ENCODE peak calls at places on chromosomes 3 and 15, in four cellular contexts. One of them, this sample, is unnamed. For H3K36me3, the result is how much of the 10 kb centered on the place peaks cover.

GRCh38 chr3:43738305-43738704 is 47.6 kb downstream of the ABHD5 start:
- DNase-seq in breast epithelium: no peak
- DNase-seq in brain microvascular endothelial cell: no peak
- DNase-seq in bronchial epithelial cell: no peak
- DNase-seq in this sample: no peak

GRCh38 chr3:58214484-58215316 is 3.9 kb upstream of the DNASE1L3 start:
- DNase-seq in breast epithelium: peak
- DNase-seq in brain microvascular endothelial cell: peak
- DNase-seq in bronchial epithelial cell: peak
- DNase-seq in this sample: no peak

GRCh38 chr15:36191459-36191858 is 388.0 kb upstream of the CDIN1 start:
- DNase-seq in breast epithelium: no peak
- DNase-seq in brain microvascular endothelial cell: no peak
- DNase-seq in bronchial epithelial cell: no peak
- DNase-seq in this sample: no peak

GRCh38 chr3:37793889-37794591 is 67.6 kb upstream of the CTDSPL start:
- DNase-seq in breast epithelium: no peak
- DNase-seq in brain microvascular endothelial cell: no peak
- DNase-seq in bronchial epithelial cell: no peak
- DNase-seq in this sample: no peak

GRCh38 chr15:58491499-58492202 is 59.9 kb downstream of the LIPC start:
- DNase-seq in breast epithelium: peak
- DNase-seq in brain microvascular endothelial cell: no peak
- DNase-seq in bronchial epithelial cell: no peak
- DNase-seq in this sample: no peak

GRCh38 chr3:133444071-133444774 is 44.4 kb downstream of the BFSP2 start:
- DNase-seq in breast epithelium: no peak
- DNase-seq in brain microvascular endothelial cell: peak
- DNase-seq in bronchial epithelial cell: peak
- DNase-seq in this sample: no peak

GRCh38 chr3:193944161-193944884 is 191.6 kb upstream of the HES1 start:
- DNase-seq in breast epithelium: no peak
- DNase-seq in brain microvascular endothelial cell: no peak
- DNase-seq in bronchial epithelial cell: peak
- DNase-seq in this sample: no peak

GRCh38 chr3:175777495-175777894 is 918.4 kb downstream of the NAALADL2 start:
- DNase-seq in breast epithelium: no peak
- DNase-seq in brain microvascular endothelial cell: no peak
- DNase-seq in bronchial epithelial cell: no peak
- DNase-seq in this sample: no peak

GRCh38 chr3:112773864-112774263 is 72.8 kb downstream of the CD200R1L start:
- DNase-seq in breast epithelium: peak
- DNase-seq in brain microvascular endothelial cell: no peak
- DNase-seq in bronchial epithelial cell: peak
- DNase-seq in this sample: no peak

GRCh38 chr3:28575748-28576589 is 227.3 kb upstream of the AZI2 start:
- DNase-seq in breast epithelium: no peak
- DNase-seq in brain microvascular endothelial cell: no peak
- DNase-seq in bronchial epithelial cell: no peak
- DNase-seq in this sample: no peak

GRCh38 chr15:25170781-25171110 is 216.0 kb downstream of the SNRPN start:
- DNase-seq in breast epithelium: peak
- DNase-seq in brain microvascular endothelial cell: no peak
- DNase-seq in bronchial epithelial cell: no peak
- DNase-seq in this sample: no peak

GRCh38 chr3:55487376-55488241 is 503 bp upstream of the WNT5A start:
- DNase-seq in breast epithelium: peak
- DNase-seq in brain microvascular endothelial cell: peak
- DNase-seq in bronchial epithelial cell: no peak
- DNase-seq in this sample: no peak

DNA sequence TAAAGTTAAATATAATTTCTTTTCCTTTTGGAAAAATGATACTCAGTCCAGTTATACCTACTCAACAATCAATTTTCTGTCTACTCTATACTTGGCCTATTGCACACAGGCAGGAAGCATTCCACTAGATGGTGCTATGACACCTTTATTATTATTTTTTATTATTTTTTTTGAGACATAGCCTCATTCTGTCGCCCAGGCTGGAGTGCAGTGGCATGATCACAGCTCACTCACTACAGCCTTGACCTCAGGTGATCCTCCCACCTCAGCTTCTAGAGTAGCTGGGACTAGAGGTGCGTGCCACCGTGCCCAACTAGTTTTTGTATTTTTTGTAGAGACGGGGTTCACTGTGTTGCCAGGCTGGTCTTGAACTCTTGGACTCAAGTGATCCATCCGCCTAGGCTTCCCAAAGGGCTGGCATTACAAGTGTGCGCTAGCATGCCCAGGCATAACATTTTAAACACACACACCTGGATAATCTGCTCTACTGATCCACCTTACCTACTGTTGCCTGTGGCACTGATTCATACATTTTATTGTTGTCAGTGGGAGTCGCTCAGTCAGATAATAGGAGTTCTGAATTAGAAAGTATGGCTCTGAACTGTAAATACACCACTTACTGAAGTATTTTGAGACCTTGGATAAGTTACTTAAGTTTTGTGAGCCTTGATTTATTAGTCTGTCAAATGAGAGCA is 56.2 kb downstream of the EIF3J start:
- DNase-seq in breast epithelium: no peak
- DNase-seq in brain microvascular endothelial cell: peak
- DNase-seq in bronchial epithelial cell: peak
- DNase-seq in this sample: no peak
- H3K36me3 ChIP-seq in breast epithelium: under half
- H3K36me3 ChIP-seq in brain microvascular endothelial cell: half or more
- H3K36me3 ChIP-seq in bronchial epithelial cell: under half
- H3K36me3 ChIP-seq in this sample: under half

DNA sequence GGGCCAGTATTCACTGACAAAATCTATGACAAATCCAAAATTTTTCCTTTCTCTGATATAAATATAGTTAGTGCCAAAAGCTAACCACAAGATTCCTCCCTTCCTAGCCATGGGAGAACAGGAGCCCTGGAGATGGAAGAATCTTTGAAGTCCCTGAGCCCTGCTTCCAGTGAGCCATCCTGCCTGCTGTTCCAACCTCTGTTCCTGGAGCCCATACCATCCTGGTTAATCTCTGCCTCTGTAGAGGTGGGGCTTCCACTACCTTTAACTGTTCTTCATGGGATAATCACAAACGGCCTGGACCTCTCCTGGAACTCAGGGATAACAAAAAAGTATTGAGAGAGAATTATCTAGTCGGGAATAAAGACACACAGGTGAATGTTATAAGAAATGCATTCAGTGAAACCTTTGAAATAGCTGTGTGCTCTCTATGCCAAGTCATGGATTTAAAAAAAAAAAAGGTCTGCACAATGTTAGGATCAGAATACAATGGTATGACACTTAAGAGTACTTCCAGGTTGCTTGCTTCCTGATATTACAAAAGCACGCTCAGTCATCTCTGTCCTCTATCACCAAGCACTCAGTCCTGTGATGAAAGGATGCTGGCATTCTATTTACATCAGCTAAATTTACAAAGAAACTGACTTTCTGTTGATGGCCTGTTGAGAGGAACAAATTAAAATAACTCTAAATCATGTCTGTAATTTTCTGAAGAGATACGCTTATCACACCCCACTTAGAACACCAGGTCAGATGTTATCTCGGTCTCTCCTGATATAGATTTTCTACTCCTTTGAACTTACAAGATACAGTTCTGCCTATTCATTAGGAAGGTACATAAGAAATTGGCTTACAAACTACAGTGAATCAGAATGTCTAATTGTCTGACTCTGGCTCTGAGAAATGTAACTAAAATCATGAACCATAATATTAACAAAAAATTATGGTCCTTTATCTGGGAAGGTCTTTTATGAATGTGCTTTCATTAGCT is 235.6 kb downstream of the SUCLG2 start:
- DNase-seq in breast epithelium: no peak
- DNase-seq in brain microvascular endothelial cell: no peak
- DNase-seq in bronchial epithelial cell: no peak
- DNase-seq in this sample: no peak
- H3K4me3 ChIP-seq in breast epithelium: no peak
- H3K4me3 ChIP-seq in brain microvascular endothelial cell: no peak
- H3K4me3 ChIP-seq in bronchial epithelial cell: no peak
- H3K4me3 ChIP-seq in this sample: no peak

GRCh38 chr3:50155491-50155878 is 361 bp downstream of the SEMA3F start:
- DNase-seq in breast epithelium: no peak
- DNase-seq in brain microvascular endothelial cell: no peak
- DNase-seq in bronchial epithelial cell: no peak
- DNase-seq in this sample: no peak
- TF ChIP-seq CTCF in breast epithelium: no peak
- TF ChIP-seq CTCF in brain microvascular endothelial cell: no peak
- TF ChIP-seq CTCF in bronchial epithelial cell: no peak
- TF ChIP-seq CTCF in this sample: no peak

DNA sequence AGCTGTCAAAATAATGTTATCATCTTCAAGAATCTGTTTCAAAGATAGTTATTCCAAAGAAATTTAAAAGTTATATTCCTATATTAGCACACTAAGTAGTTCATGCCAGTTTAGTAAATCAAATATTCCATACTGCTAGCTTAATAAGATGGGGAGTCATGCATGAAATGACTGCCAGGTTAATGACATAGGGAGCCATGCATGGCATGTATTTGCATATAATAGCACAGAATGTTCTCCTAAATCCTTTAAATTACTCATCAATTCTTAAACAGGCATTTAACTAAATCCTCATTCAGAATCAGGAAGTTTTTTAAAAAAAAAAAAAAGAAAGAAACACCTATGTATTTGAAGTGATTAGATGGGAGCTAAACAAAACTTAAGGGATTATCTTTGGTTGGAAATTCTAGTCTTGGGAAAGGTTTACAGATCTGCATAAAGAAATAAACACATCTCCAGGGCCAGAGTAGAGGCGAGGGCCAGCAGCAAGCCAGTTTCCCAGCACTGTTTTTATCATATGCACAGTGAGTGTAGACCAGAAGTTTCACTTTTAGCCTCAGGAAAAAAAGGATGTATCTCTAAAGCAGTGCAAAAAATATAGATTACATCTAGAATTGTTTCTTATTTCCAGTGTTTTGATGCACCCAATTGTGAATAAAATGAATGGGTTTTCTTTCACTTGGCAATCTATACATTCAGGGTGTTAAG is 366.4 kb upstream of the AGTR1 start:
- DNase-seq in breast epithelium: no peak
- DNase-seq in brain microvascular endothelial cell: no peak
- DNase-seq in bronchial epithelial cell: no peak
- DNase-seq in this sample: no peak
- H3K36me3 ChIP-seq in breast epithelium: under half
- H3K36me3 ChIP-seq in brain microvascular endothelial cell: under half
- H3K36me3 ChIP-seq in bronchial epithelial cell: under half
- H3K36me3 ChIP-seq in this sample: under half

GRCh38 chr3:88221726-88222125 is 72.0 kb downstream of the C3orf38 start:
- DNase-seq in breast epithelium: no peak
- DNase-seq in brain microvascular endothelial cell: no peak
- DNase-seq in bronchial epithelial cell: no peak
- DNase-seq in this sample: no peak

GRCh38 chr3:88219138-88219792 is 69.5 kb downstream of the C3orf38 start:
- DNase-seq in breast epithelium: no peak
- DNase-seq in brain microvascular endothelial cell: peak
- DNase-seq in bronchial epithelial cell: peak
- DNase-seq in this sample: peak

GRCh38 chr3:88220126-88220525 is 70.4 kb downstream of the C3orf38 start:
- DNase-seq in breast epithelium: no peak
- DNase-seq in brain microvascular endothelial cell: no peak
- DNase-seq in bronchial epithelial cell: no peak
- DNase-seq in this sample: no peak

GRCh38 chr3:88222343-88222742 is 72.6 kb downstream of the C3orf38 start:
- DNase-seq in breast epithelium: no peak
- DNase-seq in brain microvascular endothelial cell: no peak
- DNase-seq in bronchial epithelial cell: no peak
- DNase-seq in this sample: no peak
- H3K4me3 ChIP-seq in breast epithelium: no peak
- H3K4me3 ChIP-seq in brain microvascular endothelial cell: no peak
- H3K4me3 ChIP-seq in bronchial epithelial cell: no peak
- H3K4me3 ChIP-seq in this sample: no peak

This sample was measured in lung.